ENCODE peak calls at places on chromosomes 11 and 22, in ten cellular contexts. Y is ovary; X is OCI-LY7; S is AG04450; F is psoas muscle; V is keratinocyte; Q is spleen; A is body of pancreas; H is CD8-positive, alpha-beta T cell; W is thoracic aorta. R is an unnamed sample.
A peak's percentile ranks its signal among the peaks of the same experiment; 100 is the strongest.

GRCh38 chr22:43308451-43309235 is 34.5 kb downstream of the SCUBE1 start:
- DNase-seq in Y (no peak), X (no peak), S (no peak), F (peak; percentile 49), V (no peak), Q (no peak), A (no peak), H (no peak), W (no peak), R (no peak)

GRCh38 chr11:102666331-102666957 is 39.1 kb downstream of the MMP27 start:
- DNase-seq in Y (no peak), X (peak; percentile 56), S (peak; percentile 13), F (no peak), V (no peak), Q (no peak), A (peak; percentile 24), H (no peak), W (no peak), R (no peak)

GRCh38 chr11:66002648-66003225 is 434 bp downstream of the BANF1 start:
- DNase-seq in Y (peak; percentile 62), X (no peak), S (no peak), F (peak; percentile 91), V (no peak), Q (no peak), A (peak; percentile 79), H (no peak), W (no peak), R (peak; percentile 41)

GRCh38 chr11:78957481-78958245 is 383.0 kb upstream of the NARS2 start:
- DNase-seq in Y (no peak), X (no peak), S (no peak), F (no peak), V (no peak), Q (no peak), A (no peak), H (no peak), W (no peak), R (no peak)

GRCh38 chr11:33778682-33779081 is 4.4 kb upstream of the FBXO3 start:
- DNase-seq in Y (no peak), X (no peak), S (peak; percentile 59), F (no peak), V (no peak), Q (no peak), A (no peak), H (no peak), W (no peak), R (no peak)

GRCh38 chr11:128324531-128325141 is 262.7 kb downstream of the ETS1 start:
- DNase-seq in Y (no peak), X (no peak), S (no peak), F (no peak), V (no peak), Q (peak; percentile 80), A (no peak), H (peak; percentile 69), W (no peak), R (no peak)

GRCh38 chr11:697028-697491 is 1.4 kb downstream of the TMEM80 start:
- DNase-seq in Y (no peak), X (peak; percentile 56), S (peak; percentile 65), F (no peak), V (no peak), Q (no peak), A (peak; percentile 43), H (no peak), W (no peak), R (peak; percentile 53)

GRCh38 chr11:20873054-20873453 is 203.7 kb downstream of the NELL1 start:
- DNase-seq in Y (no peak), X (peak; percentile 24), S (no peak), F (no peak), V (no peak), Q (no peak), A (no peak), H (no peak), W (no peak), R (peak; percentile 11)

GRCh38 chr11:47183031-47183856 is 3.0 kb downstream of the PACSIN3 start:
- DNase-seq in Y (no peak), X (no peak), S (no peak), F (peak; percentile 90), V (no peak), Q (no peak), A (no peak), H (no peak), W (no peak), R (no peak)

DNA sequence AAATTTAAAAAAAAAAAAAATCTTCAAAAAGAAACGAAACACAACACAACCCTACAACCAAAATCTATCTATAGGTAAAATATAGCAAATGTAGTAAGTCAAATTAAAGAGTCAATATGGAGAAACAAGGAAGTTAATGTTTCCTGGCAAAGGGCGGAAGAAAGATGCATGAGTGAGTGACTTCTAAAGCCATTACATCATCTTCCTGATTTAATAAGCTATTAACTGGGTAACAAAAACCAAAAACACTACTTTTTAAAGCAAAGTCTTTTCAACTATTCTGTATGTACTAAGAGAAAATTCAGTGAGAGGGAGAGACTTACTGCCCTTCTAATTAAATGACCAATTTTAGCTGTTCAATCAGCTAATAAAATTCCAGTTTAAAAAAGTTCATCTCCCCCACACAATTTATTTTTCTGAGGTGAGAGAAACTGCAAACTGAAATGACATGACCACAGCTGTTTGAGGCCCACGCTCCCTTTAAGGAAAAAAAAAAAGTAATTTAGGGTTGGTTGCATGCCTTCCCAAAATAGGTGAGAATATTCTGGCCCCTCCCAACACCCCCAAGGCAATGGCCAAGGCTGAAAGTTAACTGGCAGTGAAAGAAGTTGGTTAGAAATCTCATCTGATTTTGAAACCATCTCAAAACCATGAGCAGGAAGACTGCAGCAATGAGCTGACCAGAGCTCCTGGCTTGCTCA is 5.9 kb downstream of the SF1 start:
- DNase-seq in Y (no peak), X (peak; percentile 61), S (no peak), F (no peak), V (no peak), Q (no peak), A (no peak), H (no peak), W (no peak), R (no peak)
- H3K4me3 ChIP-seq in Y (no peak overlapping the region), X (peak overlapping the region; percentile 47), S (no peak overlapping the region), F (no peak overlapping the region), V (no peak overlapping the region), Q (peak overlapping the region; percentile 4), A (no peak overlapping the region), H (no peak overlapping the region), W (no peak overlapping the region), R (no peak overlapping the region)

GRCh38 chr11:2650343-2650867 is 49.4 kb downstream of the KCNQ1OT1 start:
- DNase-seq in Y (no peak), X (no peak), S (no peak), F (no peak), V (no peak), Q (no peak), A (no peak), H (no peak), W (no peak), R (no peak)
- H3K9me3 ChIP-seq in Y (peaks cover 6% of the 10 kb centered on the region), X (peaks cover 31% of the 10 kb centered on the region), S (peaks cover 60% of the 10 kb centered on the region), F (peaks cover 52% of the 10 kb centered on the region), V (peaks cover 2% of the 10 kb centered on the region), Q (peaks cover 15% of the 10 kb centered on the region), A (no peaks in the 10 kb centered on the region), H (peaks cover 12% of the 10 kb centered on the region), W (peaks cover 55% of the 10 kb centered on the region), R (peaks cover 40% of the 10 kb centered on the region)

GRCh38 chr11:63769044-63769718 is 606 bp upstream of the ZFTA start:
- DNase-seq in Y (peak; percentile 38), X (peak; percentile 55), S (no peak), F (peak; percentile 72), V (no peak), Q (peak; percentile 82), A (peak; percentile 40), H (peak; percentile 19), W (no peak), R (peak; percentile 55)
- H3K4me3 ChIP-seq in Y (peak overlapping the region; percentile 78), X (peak overlapping the region; percentile 91), S (peak overlapping the region; percentile 80), F (peak overlapping the region; percentile 87), V (peak overlapping the region; percentile 46), Q (peak overlapping the region; percentile 93), A (peak overlapping the region; percentile 65), H (peak overlapping the region; percentile 57), W (peak overlapping the region; percentile 91), R (peak overlapping the region; percentile 52)

DNA sequence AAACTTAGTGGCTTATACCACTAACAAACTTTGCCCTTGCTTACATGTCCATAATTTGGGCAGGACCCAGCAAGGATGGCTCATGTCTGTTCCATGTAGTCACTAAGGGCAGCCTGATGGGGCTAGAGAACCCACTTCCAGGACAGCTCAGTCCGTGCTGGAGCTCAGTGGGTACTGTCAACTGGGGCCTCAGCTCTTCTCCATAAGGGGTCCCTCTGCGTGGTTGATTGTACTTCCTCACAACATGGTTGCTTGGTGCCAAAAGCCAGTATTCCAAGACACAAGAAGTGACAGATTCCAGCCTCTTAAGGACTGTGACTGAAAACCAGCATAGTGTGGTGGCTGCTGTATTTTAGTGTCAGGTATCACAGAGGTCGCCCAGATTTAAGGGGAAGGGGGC is 675.2 kb downstream of the TBC1D22A start:
- DNase-seq in Y (no peak), X (no peak), S (no peak), F (no peak), V (no peak), Q (no peak), A (no peak), H (no peak), W (no peak), R (no peak)
- H3K9me3 ChIP-seq in Y (no peaks in the 10 kb centered on the region), X (no peaks in the 10 kb centered on the region), S (peaks cover 22% of the 10 kb centered on the region), F (no peaks in the 10 kb centered on the region), V (peaks cover 2% of the 10 kb centered on the region), Q (no peaks in the 10 kb centered on the region), A (no peaks in the 10 kb centered on the region), H (no peaks in the 10 kb centered on the region), W (no peaks in the 10 kb centered on the region), R (no peaks in the 10 kb centered on the region)

GRCh38 chr22:50528682-50529415 is 963 bp downstream of the TYMP start:
- DNase-seq in Y (no peak), X (peak; percentile 23), S (no peak), F (no peak), V (no peak), Q (no peak), A (no peak), H (no peak), W (no peak), R (no peak)
- H3K4me3 ChIP-seq in Y (no peak overlapping the region), X (no peak overlapping the region), S (no peak overlapping the region), F (peak overlapping the region; percentile 69), V (no peak overlapping the region), Q (peak overlapping the region; percentile 54), A (no peak overlapping the region), H (no peak overlapping the region), W (peak overlapping the region; percentile 78), R (peak overlapping the region; percentile 59)

DNA sequence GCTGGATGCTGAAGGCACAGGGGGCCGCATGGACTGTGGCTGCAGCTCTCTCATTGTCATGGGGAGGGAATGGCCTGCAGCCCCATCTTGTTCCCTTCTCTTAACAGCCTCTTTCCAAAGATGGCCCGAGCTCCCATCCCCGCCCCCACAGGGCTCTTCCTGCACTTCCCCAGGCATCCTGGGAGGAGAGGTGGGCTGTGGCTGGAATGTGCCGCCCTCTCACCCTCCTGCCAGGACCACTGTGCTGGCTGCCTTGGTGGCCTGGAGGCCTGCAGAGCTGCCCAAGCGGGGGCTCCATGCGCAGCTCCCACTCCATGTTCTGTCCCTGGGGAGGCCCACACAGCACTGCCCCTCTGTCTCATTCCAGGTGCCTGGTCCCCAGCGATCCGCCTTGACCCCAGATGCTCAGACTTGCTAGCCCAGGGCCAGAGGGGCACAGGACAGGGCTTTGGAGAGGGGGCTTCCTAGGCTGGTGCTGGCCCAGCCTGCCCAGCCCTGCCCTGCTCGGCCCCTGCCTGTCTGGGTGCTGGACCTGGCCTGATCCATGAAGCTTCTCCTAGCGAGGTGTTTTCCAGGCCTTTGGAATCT is 56.6 kb downstream of the RTN4R start:
- DNase-seq in Y (no peak), X (no peak), S (no peak), F (no peak), V (no peak), Q (no peak), A (no peak), H (no peak), W (no peak), R (no peak)
- H3K9me3 ChIP-seq in Y (no peaks in the 10 kb centered on the region), X (no peaks in the 10 kb centered on the region), S (no peaks in the 10 kb centered on the region), F (no peaks in the 10 kb centered on the region), V (no peaks in the 10 kb centered on the region), Q (no peaks in the 10 kb centered on the region), A (no peaks in the 10 kb centered on the region), H (no peaks in the 10 kb centered on the region), W (no peaks in the 10 kb centered on the region), R (no peaks in the 10 kb centered on the region)

R was measured in MG63.